ENCODE peak calls at places on chromosomes 13 and 19, in seven cellular contexts. X is nephron progenitor cell, Y is K562, B is type B pancreatic cell, Z is SK-N-SH, W is dermis microvascular lymphatic vessel endothelial cell, S is Peyer's patch. K is an unnamed sample.

GRCh38 chr13:25249001-25249543 is 38.2 kb downstream of the MTMR6 start:
- DNase-seq in X (no peak), Y (no peak), B (no peak), Z (peak; percentile 22), W (peak; percentile 5), S (no peak), K (no peak)

GRCh38 chr19:21698215-21698614 is 69.2 kb downstream of the ZNF100 start:
- DNase-seq in X (no peak), Y (no peak), B (no peak), Z (peak; percentile 47), W (peak; percentile 25), S (no peak), K (no peak)

GRCh38 chr13:102724923-102725322 is 30.1 kb upstream of the METTL21C start:
- DNase-seq in X (no peak), Y (no peak), B (no peak), Z (peak; percentile 29), W (peak; percentile 87), S (no peak), K (no peak)

GRCh38 chr19:47573076-47574026 is at the start of gene ZNF541:
- DNase-seq in X (no peak), Y (peak; percentile 57), B (no peak), Z (peak; percentile 88), W (peak; percentile 51), S (peak; percentile 63), K (no peak)

GRCh38 chr13:78610381-78610883 is 7.1 kb upstream of the POU4F1 start:
- DNase-seq in X (no peak), Y (no peak), B (no peak), Z (no peak), W (no peak), S (no peak), K (no peak)

GRCh38 chr13:99418663-99419140 is 82.6 kb upstream of the TM9SF2 start:
- DNase-seq in X (no peak), Y (no peak), B (no peak), Z (no peak), W (no peak), S (no peak), K (no peak)

GRCh38 chr13:80341098-80341701 is at the start of gene SPRY2:
- DNase-seq in X (peak; percentile 92), Y (peak; percentile 71), B (peak; percentile 92), Z (peak; percentile 92), W (peak; percentile 98), S (peak; percentile 65), K (peak; percentile 32)

GRCh38 chr13:21539687-21540086 is 64.3 kb downstream of the MICU2 start:
- DNase-seq in X (no peak), Y (no peak), B (no peak), Z (no peak), W (no peak), S (no peak), K (no peak)

GRCh38 chr19:35154535-35155406 is at the start of gene FXYD5:
- DNase-seq in X (peak; percentile 68), Y (peak; percentile 90), B (no peak), Z (peak; percentile 60), W (peak; percentile 77), S (peak; percentile 76), K (no peak)

GRCh38 chr19:46023311-46023779 is 492 bp upstream of the PGLYRP1 start:
- DNase-seq in X (no peak), Y (no peak), B (no peak), Z (no peak), W (no peak), S (no peak), K (no peak)

GRCh38 chr19:1068111-1069001 is 1.4 kb downstream of the ARHGAP45 start:
- DNase-seq in X (no peak), Y (no peak), B (no peak), Z (no peak), W (no peak), S (peak; percentile 88), K (no peak)

GRCh38 chr13:42484396-42484795 is 89.6 kb upstream of the TNFSF11 start:
- DNase-seq in X (no peak), Y (no peak), B (no peak), Z (no peak), W (peak; percentile 17), S (no peak), K (no peak)

GRCh38 chr19:632228-633067 is 889 bp downstream of the POLRMT start:
- DNase-seq in X (peak; percentile 73), Y (peak; percentile 74), B (no peak), Z (peak; percentile 68), W (peak; percentile 54), S (no peak), K (no peak)

GRCh38 chr13:105333416-105333815 is 1202.0 kb downstream of the EFNB2 start:
- DNase-seq in X (no peak), Y (no peak), B (no peak), Z (no peak), W (no peak), S (no peak), K (no peak)

GRCh38 chr19:48403606-48404005 is 10.1 kb downstream of the GRIN2D start:
- DNase-seq in X (no peak), Y (peak; percentile 36), B (no peak), Z (peak; percentile 91), W (peak; percentile 68), S (peak; percentile 65), K (no peak)

GRCh38 chr19:46198756-46199155 is 30.8 kb upstream of the IGFL1 start:
- DNase-seq in X (no peak), Y (no peak), B (no peak), Z (no peak), W (no peak), S (no peak), K (no peak)

GRCh38 chr13:89883893-89884448 is 1463.5 kb upstream of the MIR17HG start:
- DNase-seq in X (no peak), Y (no peak), B (no peak), Z (no peak), W (no peak), S (no peak), K (no peak)

K was measured in NCI-H1417 treated with DMSO at 0.1 percent for 48 hours.